ENCODE peak calls at places on chromosomes 1 and 21, in eight cellular contexts. N is Right ventricle myocardium inferior; T is stomach; L is DMS153; Q is BJ; X is GM04504; A is CD4-positive, alpha-beta T cell; W is mammary epithelial cell. Z is an unnamed sample.
A peak's percentile ranks its signal among the peaks of the same experiment; 100 is the strongest.

GRCh38 chr1:236773919-236774318 is 21.2 kb upstream of the MTR start:
- DNase-seq in N (no peak), T (no peak), L (no peak), Q (no peak), X (no peak), A (no peak), W (no peak), Z (no peak)

GRCh38 chr1:213194383-213194782 is 143.3 kb downstream of the RPS6KC1 start:
- DNase-seq in N (no peak), T (no peak), L (no peak), Q (no peak), X (no peak), A (no peak), W (no peak), Z (no peak)

GRCh38 chr1:34681481-34682451 is 73.1 kb upstream of the GJB5 start:
- DNase-seq in N (no peak), T (peak; percentile 32), L (peak; percentile 49), Q (no peak), X (no peak), A (no peak), W (peak; percentile 39), Z (no peak)

GRCh38 chr1:225866061-225866844 is 15.9 kb downstream of the TMEM63A start:
- DNase-seq in N (no peak), T (no peak), L (no peak), Q (no peak), X (no peak), A (peak; percentile 76), W (no peak), Z (peak; percentile 24)

GRCh38 chr21:42513985-42514882 is 582 bp downstream of the SLC37A1 start:
- DNase-seq in N (peak; percentile 82), T (peak; percentile 76), L (no peak), Q (no peak), X (no peak), A (peak; percentile 46), W (peak; percentile 39), Z (peak; percentile 57)

GRCh38 chr1:175075572-175076568 is 8.2 kb downstream of the TNN start:
- DNase-seq in N (no peak), T (no peak), L (no peak), Q (no peak), X (no peak), A (no peak), W (peak; percentile 29), Z (no peak)

GRCh38 chr21:44265734-44266270 is 4.1 kb upstream of the DNMT3L start:
- DNase-seq in N (no peak), T (no peak), L (no peak), Q (no peak), X (no peak), A (no peak), W (no peak), Z (no peak)

GRCh38 chr1:37250371-37250770 is 216.1 kb upstream of the GRIK3 start:
- DNase-seq in N (no peak), T (no peak), L (no peak), Q (no peak), X (no peak), A (no peak), W (no peak), Z (no peak)

GRCh38 chr1:12112711-12113161 is 49.6 kb downstream of the TNFRSF8 start:
- DNase-seq in N (no peak), T (no peak), L (no peak), Q (no peak), X (no peak), A (no peak), W (peak; percentile 73), Z (peak; percentile 51)

GRCh38 chr1:6949991-6950765 is 164.9 kb downstream of the CAMTA1 start:
- DNase-seq in N (no peak), T (no peak), L (no peak), Q (no peak), X (no peak), A (no peak), W (no peak), Z (no peak)

GRCh38 chr1:34753163-34753562 is 1.7 kb upstream of the GJB5 start:
- DNase-seq in N (no peak), T (no peak), L (no peak), Q (no peak), X (no peak), A (no peak), W (peak; percentile 63), Z (no peak)

GRCh38 chr1:206066479-206067171 is 13.7 kb downstream of the RHEX start:
- DNase-seq in N (no peak), T (no peak), L (no peak), Q (no peak), X (no peak), A (no peak), W (no peak), Z (no peak)

GRCh38 chr21:45632897-45633260 is 10.6 kb upstream of the PCBP3 start:
- DNase-seq in N (no peak), T (no peak), L (no peak), Q (no peak), X (no peak), A (no peak), W (no peak), Z (no peak)

GRCh38 chr1:78651247-78651646 is 1.6 kb downstream of the IFI44 start:
- DNase-seq in N (peak; percentile 41), T (no peak), L (no peak), Q (no peak), X (peak; percentile 63), A (peak; percentile 6), W (no peak), Z (no peak)

GRCh38 chr1:231619257-231619634 is 7.3 kb upstream of the DISC1 start:
- DNase-seq in N (no peak), T (no peak), L (no peak), Q (no peak), X (no peak), A (no peak), W (no peak), Z (no peak)

GRCh38 chr21:44281801-44282200 is 3.9 kb upstream of the AIRE start:
- DNase-seq in N (peak; percentile 60), T (no peak), L (no peak), Q (no peak), X (no peak), A (no peak), W (no peak), Z (no peak)

GRCh38 chr1:59803458-59804038 is 11.2 kb upstream of the HOOK1 start:
- DNase-seq in N (no peak), T (no peak), L (no peak), Q (no peak), X (no peak), A (no peak), W (no peak), Z (no peak)

GRCh38 chr1:110616587-110616986 is 10.4 kb upstream of the KCNA2 start:
- DNase-seq in N (no peak), T (peak; percentile 29), L (peak; percentile 75), Q (no peak), X (no peak), A (no peak), W (peak; percentile 32), Z (no peak)

GRCh38 chr1:181541947-181542346 is 58.6 kb downstream of the CACNA1E start:
- DNase-seq in N (no peak), T (no peak), L (no peak), Q (no peak), X (no peak), A (no peak), W (peak; percentile 64), Z (no peak)

GRCh38 chr1:35554261-35555211 is 2.7 kb downstream of the KIAA0319L start:
- DNase-seq in N (no peak), T (peak; percentile 75), L (peak; percentile 62), Q (no peak), X (no peak), A (no peak), W (no peak), Z (no peak)

GRCh38 chr1:213883618-213884017 is 104.2 kb upstream of the PROX1 start:
- DNase-seq in N (no peak), T (no peak), L (no peak), Q (no peak), X (no peak), A (no peak), W (no peak), Z (no peak)

GRCh38 chr1:4557949-4558348 is 96.5 kb upstream of the AJAP1 start:
- DNase-seq in N (no peak), T (no peak), L (no peak), Q (no peak), X (no peak), A (no peak), W (no peak), Z (no peak)

GRCh38 chr1:212930986-212931678 is 19.2 kb upstream of the VASH2 start:
- DNase-seq in N (no peak), T (no peak), L (no peak), Q (no peak), X (no peak), A (no peak), W (no peak), Z (no peak)

GRCh38 chr1:151990058-151990855 is 3.4 kb downstream of the S100A10 start:
- DNase-seq in N (no peak), T (no peak), L (no peak), Q (no peak), X (no peak), A (no peak), W (no peak), Z (no peak)

GRCh38 chr1:175338447-175339135 is 146.0 kb upstream of the KIAA0040 start:
- DNase-seq in N (no peak), T (no peak), L (no peak), Q (no peak), X (no peak), A (peak; percentile 43), W (no peak), Z (no peak)

GRCh38 chr1:230501845-230502244 is 75.7 kb upstream of the PGBD5 start:
- DNase-seq in N (no peak), T (no peak), L (no peak), Q (no peak), X (no peak), A (no peak), W (no peak), Z (no peak)

GRCh38 chr1:221783437-221783836 is 41.5 kb upstream of the DUSP10 start:
- DNase-seq in N (no peak), T (no peak), L (no peak), Q (no peak), X (no peak), A (no peak), W (no peak), Z (no peak)